ENCODE peak calls at places on chromosomes 4 and X, in ten cellular contexts. B is tibial nerve, M is sigmoid colon, I is heart right ventricle, W is right lobe of liver, Y is A549, D is body of pancreas, V is hepatocyte, L is mammary epithelial cell, E is lower lobe of right lung. J is an unnamed sample.

GRCh38 chr4:1711055-1711905 is 839 bp downstream of the SLBP start:
- DNase-seq in B (no peak), M (peak; percentile 83), I (no peak), W (peak; percentile 73), Y (peak; percentile 30), D (peak; percentile 63), V (peak; percentile 71), L (peak; percentile 56), E (peak; percentile 70), J (peak; percentile 57)

GRCh38 chr4:4461850-4462249 is 74.9 kb downstream of the NSG1 start:
- DNase-seq in B (no peak), M (no peak), I (no peak), W (peak; percentile 91), Y (no peak), D (peak; percentile 50), V (peak; percentile 72), L (no peak), E (no peak), J (peak; percentile 20)

GRCh38 chr4:168907119-168907698 is 102.8 kb downstream of the CBR4 start:
- DNase-seq in B (no peak), M (no peak), I (no peak), W (no peak), Y (no peak), D (no peak), V (no peak), L (no peak), E (no peak), J (no peak)

GRCh38 chr4:71095141-71095939 is 101.9 kb downstream of the DCK start:
- DNase-seq in B (no peak), M (no peak), I (no peak), W (no peak), Y (no peak), D (no peak), V (no peak), L (no peak), E (no peak), J (no peak)

GRCh38 chr4:16067515-16067914 is 16.3 kb downstream of the PROM1 start:
- DNase-seq in B (no peak), M (no peak), I (no peak), W (no peak), Y (no peak), D (peak; percentile 75), V (no peak), L (peak; percentile 68), E (no peak), J (no peak)

GRCh38 chrX:25344191-25344936 is 328.6 kb upstream of the ARX start:
- DNase-seq in B (no peak), M (no peak), I (no peak), W (no peak), Y (no peak), D (no peak), V (no peak), L (no peak), E (no peak), J (no peak)

GRCh38 chr4:153291562-153291961 is 52.9 kb upstream of the MND1 start:
- DNase-seq in B (no peak), M (no peak), I (no peak), W (no peak), Y (no peak), D (no peak), V (no peak), L (no peak), E (no peak), J (no peak)

GRCh38 chr4:19807505-19807904 is 444.2 kb upstream of the SLIT2 start:
- DNase-seq in B (no peak), M (no peak), I (no peak), W (no peak), Y (no peak), D (no peak), V (peak; percentile 11), L (peak; percentile 22), E (no peak), J (no peak)

GRCh38 chr4:186132577-186133277 is 28.2 kb downstream of the FAM149A start:
- DNase-seq in B (no peak), M (no peak), I (no peak), W (no peak), Y (peak; percentile 40), D (peak; percentile 35), V (peak; percentile 63), L (peak; percentile 20), E (no peak), J (no peak)

GRCh38 chr4:152663203-152664066 is 16.4 kb downstream of the TMEM154 start:
- DNase-seq in B (no peak), M (no peak), I (no peak), W (no peak), Y (no peak), D (no peak), V (no peak), L (no peak), E (no peak), J (no peak)

GRCh38 chrX:70421618-70422017 is 1.5 kb upstream of the GDPD2 start:
- DNase-seq in B (no peak), M (no peak), I (no peak), W (no peak), Y (no peak), D (no peak), V (no peak), L (no peak), E (no peak), J (no peak)

DNA sequence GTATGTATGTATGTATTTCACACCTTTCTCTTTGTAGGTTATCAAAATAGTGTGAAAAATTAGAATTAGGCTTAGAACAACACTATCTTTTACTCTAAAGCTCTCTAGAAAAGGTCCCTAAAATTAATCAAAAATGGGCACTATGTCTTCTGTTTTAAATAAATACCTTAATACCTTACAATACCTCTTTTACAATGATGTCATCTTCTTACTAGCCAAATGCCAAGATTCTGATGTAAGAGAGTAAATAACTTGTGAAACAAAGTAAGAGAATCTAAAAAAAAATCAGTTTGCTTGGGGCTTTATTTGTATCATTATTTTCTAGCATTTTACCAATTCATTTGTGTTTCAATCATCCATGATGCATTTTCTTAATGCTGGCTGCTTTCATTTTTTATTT is 402.2 kb upstream of the MAGEB2 start:
- DNase-seq in B (no peak), M (no peak), I (no peak), W (no peak), Y (no peak), D (no peak), V (no peak), L (no peak), E (no peak), J (no peak)
- H3K4me1 ChIP-seq in B (no peaks in the 10 kb centered on the region), M (no peaks in the 10 kb centered on the region), I (no peaks in the 10 kb centered on the region), W (no peaks in the 10 kb centered on the region), Y (no peaks in the 10 kb centered on the region), D (no peaks in the 10 kb centered on the region), V (no peaks in the 10 kb centered on the region), L (no peaks in the 10 kb centered on the region), E (no peaks in the 10 kb centered on the region), J (no peaks in the 10 kb centered on the region)

DNA sequence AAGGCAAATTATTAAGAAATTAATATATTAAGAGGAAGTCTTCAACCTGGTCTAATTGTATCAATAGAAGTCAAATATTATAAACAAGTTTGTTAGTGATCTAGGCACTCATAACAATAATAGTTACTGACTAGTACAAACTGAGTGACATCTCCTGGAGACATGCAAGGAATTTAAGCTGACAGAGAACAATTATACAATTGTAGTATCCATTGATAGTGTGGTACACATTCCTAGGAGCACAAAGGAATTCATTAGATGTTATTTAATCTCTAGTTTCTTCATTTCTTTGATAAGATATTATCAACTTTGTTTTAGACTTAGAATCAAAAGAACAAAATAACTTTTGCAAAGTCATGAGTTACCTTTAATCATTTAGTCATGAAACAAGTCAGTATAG is 1048.6 kb downstream of the PCDH7 start:
- DNase-seq in B (no peak), M (no peak), I (no peak), W (no peak), Y (no peak), D (no peak), V (no peak), L (no peak), E (no peak), J (no peak)
- H3K4me3 ChIP-seq in B (no peak overlapping the region), M (no peak overlapping the region), I (no peak overlapping the region), W (no peak overlapping the region), Y (no peak overlapping the region), D (no peak overlapping the region), V (no peak overlapping the region), L (no peak overlapping the region), E (no peak overlapping the region), J (no peak overlapping the region)

DNA sequence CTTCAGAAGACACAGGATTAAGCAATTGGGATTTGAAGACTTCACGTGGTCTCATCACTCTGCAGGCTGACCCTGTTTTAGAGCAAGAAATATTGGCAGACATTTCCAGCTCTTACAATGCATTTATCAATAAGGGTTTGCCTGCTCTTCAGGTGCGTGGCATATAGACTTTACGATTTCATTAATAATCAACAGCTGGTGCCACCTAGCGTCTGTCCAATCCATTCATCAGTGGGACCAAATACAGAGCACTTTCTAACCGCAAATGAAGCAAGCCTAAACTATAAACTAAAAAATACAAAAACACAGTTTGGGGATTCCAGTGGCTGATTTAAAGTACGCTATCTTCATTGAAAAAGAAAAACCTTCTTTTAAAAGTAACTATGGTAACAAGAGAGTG is 125.4 kb upstream of the DMD start:
- DNase-seq in B (no peak), M (no peak), I (peak; percentile 8), W (no peak), Y (peak; percentile 6), D (peak; percentile 14), V (peak; percentile 58), L (peak; percentile 44), E (no peak), J (no peak)
- TF ChIP-seq CTCF in B (peak; percentile 42), M (peak; percentile 24), I (peak; percentile 33), W (peak; percentile 30), Y (no peak), D (no peak), V (peak; percentile 76), L (peak; percentile 77), E (peak; percentile 27), J (peak; percentile 51)

GRCh38 chr4:143351149-143351691 is 14.5 kb downstream of the GAB1 start:
- DNase-seq in B (no peak), M (no peak), I (no peak), W (no peak), Y (no peak), D (no peak), V (no peak), L (no peak), E (no peak), J (no peak)

GRCh38 chr4:143354990-143355389 is 18.3 kb downstream of the GAB1 start:
- DNase-seq in B (no peak), M (no peak), I (no peak), W (no peak), Y (no peak), D (no peak), V (no peak), L (no peak), E (no peak), J (no peak)

GRCh38 chr4:143353797-143354196 is 17.1 kb downstream of the GAB1 start:
- DNase-seq in B (no peak), M (no peak), I (no peak), W (no peak), Y (no peak), D (no peak), V (no peak), L (no peak), E (no peak), J (no peak)

GRCh38 chr4:143352052-143352451 is 15.4 kb downstream of the GAB1 start:
- DNase-seq in B (no peak), M (no peak), I (no peak), W (no peak), Y (no peak), D (no peak), V (no peak), L (no peak), E (no peak), J (no peak)

DNA sequence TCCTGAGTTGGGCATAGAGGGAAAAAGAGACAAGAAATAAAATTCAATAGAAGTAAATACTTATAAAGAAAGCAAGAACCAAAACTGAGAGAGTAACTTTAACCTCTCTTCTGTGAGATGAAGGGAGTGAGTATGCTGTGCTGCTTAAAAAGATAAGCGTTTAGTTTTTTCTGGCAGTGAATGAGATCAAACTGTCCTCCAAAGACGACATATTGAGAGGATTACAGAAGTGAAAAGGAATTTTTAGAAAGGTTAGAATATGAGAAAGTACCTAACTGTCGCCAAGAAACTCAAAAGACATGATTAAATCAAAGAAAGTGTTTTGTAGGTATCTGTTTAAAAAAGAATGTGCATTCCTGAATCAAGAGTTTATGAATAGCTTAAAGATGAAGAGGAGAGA is 16.0 kb downstream of the GAB1 start:
- DNase-seq in B (no peak), M (no peak), I (no peak), W (no peak), Y (no peak), D (no peak), V (no peak), L (no peak), E (no peak), J (no peak)
- H3K4me1 ChIP-seq in B (peaks cover 46% of the 10 kb centered on the region), M (peaks cover 68% of the 10 kb centered on the region), I (peaks cover 68% of the 10 kb centered on the region), W (no peaks in the 10 kb centered on the region), Y (peaks cover 25% of the 10 kb centered on the region), D (peaks cover 53% of the 10 kb centered on the region), V (peaks cover 57% of the 10 kb centered on the region), L (peaks cover 47% of the 10 kb centered on the region), E (peaks cover 66% of the 10 kb centered on the region), J (peaks cover 61% of the 10 kb centered on the region)